ENCODE peak calls at places on chromosomes 2 and 18, in six cellular contexts. One of them, this sample, is unnamed.

GRCh38 chr2:211306929-211307328 is 750.5 kb downstream of the CPS1 start:
- DNase-seq in Peyer's patch: no peak
- DNase-seq in cardiac fibroblast: no peak
- DNase-seq in fibroblast of the aortic adventitia: no peak
- DNase-seq in upper lobe of right lung: no peak
- DNase-seq in tibial nerve: no peak
- DNase-seq in this sample: no peak

GRCh38 chr2:209638346-209638745 is 133.3 kb upstream of the UNC80 start:
- DNase-seq in Peyer's patch: no peak
- DNase-seq in cardiac fibroblast: peak
- DNase-seq in fibroblast of the aortic adventitia: peak
- DNase-seq in upper lobe of right lung: no peak
- DNase-seq in tibial nerve: no peak
- DNase-seq in this sample: no peak

GRCh38 chr2:25309402-25309801 is 32.3 kb downstream of the DNMT3A start:
- DNase-seq in Peyer's patch: no peak
- DNase-seq in cardiac fibroblast: peak
- DNase-seq in fibroblast of the aortic adventitia: peak
- DNase-seq in upper lobe of right lung: no peak
- DNase-seq in tibial nerve: peak
- DNase-seq in this sample: peak

GRCh38 chr2:181178823-181179412 is 198.5 kb downstream of the UBE2E3 start:
- DNase-seq in Peyer's patch: no peak
- DNase-seq in cardiac fibroblast: peak
- DNase-seq in fibroblast of the aortic adventitia: no peak
- DNase-seq in upper lobe of right lung: no peak
- DNase-seq in tibial nerve: no peak
- DNase-seq in this sample: no peak

GRCh38 chr2:220053919-220054318 is 426.5 kb downstream of the SLC4A3 start:
- DNase-seq in Peyer's patch: no peak
- DNase-seq in cardiac fibroblast: peak
- DNase-seq in fibroblast of the aortic adventitia: no peak
- DNase-seq in upper lobe of right lung: no peak
- DNase-seq in tibial nerve: no peak
- DNase-seq in this sample: no peak

GRCh38 chr18:45198526-45198925 is 416.8 kb upstream of the SLC14A2 start:
- DNase-seq in Peyer's patch: no peak
- DNase-seq in cardiac fibroblast: peak
- DNase-seq in fibroblast of the aortic adventitia: no peak
- DNase-seq in upper lobe of right lung: no peak
- DNase-seq in tibial nerve: no peak
- DNase-seq in this sample: no peak

GRCh38 chr2:925309-925708 is 25.3 kb upstream of the SNTG2 start:
- DNase-seq in Peyer's patch: no peak
- DNase-seq in cardiac fibroblast: no peak
- DNase-seq in fibroblast of the aortic adventitia: no peak
- DNase-seq in upper lobe of right lung: no peak
- DNase-seq in tibial nerve: no peak
- DNase-seq in this sample: no peak

GRCh38 chr2:170943041-170943440 is 14.0 kb downstream of the GORASP2 start:
- DNase-seq in Peyer's patch: no peak
- DNase-seq in cardiac fibroblast: no peak
- DNase-seq in fibroblast of the aortic adventitia: no peak
- DNase-seq in upper lobe of right lung: no peak
- DNase-seq in tibial nerve: no peak
- DNase-seq in this sample: peak

GRCh38 chr2:223692227-223692947 is 90.2 kb upstream of the SCG2 start:
- DNase-seq in Peyer's patch: no peak
- DNase-seq in cardiac fibroblast: peak
- DNase-seq in fibroblast of the aortic adventitia: peak
- DNase-seq in upper lobe of right lung: no peak
- DNase-seq in tibial nerve: no peak
- DNase-seq in this sample: peak
- TF ChIP-seq CTCF in Peyer's patch: peak
- TF ChIP-seq CTCF in cardiac fibroblast: peak
- TF ChIP-seq CTCF in fibroblast of the aortic adventitia: peak
- TF ChIP-seq CTCF in upper lobe of right lung: peak
- TF ChIP-seq CTCF in tibial nerve: peak
- TF ChIP-seq CTCF in this sample: peak

DNA sequence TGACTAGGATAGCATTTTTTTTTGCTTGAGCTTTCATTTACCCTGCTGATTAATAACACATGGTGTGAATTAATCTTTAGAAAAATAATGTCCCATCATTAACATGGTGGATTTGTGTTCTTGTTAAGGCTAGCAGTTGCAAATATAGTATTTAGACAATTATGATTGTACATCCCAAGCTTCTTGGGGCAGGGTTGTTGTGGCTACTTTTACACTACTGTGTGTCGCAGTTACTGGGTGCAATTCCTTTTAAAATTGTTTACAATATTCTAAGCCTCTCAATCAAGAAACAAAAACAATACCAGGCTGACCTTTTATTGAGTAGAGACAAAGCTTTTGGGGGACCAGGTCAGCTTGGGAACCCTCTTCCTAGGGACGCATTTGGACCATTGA is 2.5 kb downstream of the FMNL2 start:
- DNase-seq in Peyer's patch: no peak
- DNase-seq in cardiac fibroblast: no peak
- DNase-seq in fibroblast of the aortic adventitia: no peak
- DNase-seq in upper lobe of right lung: no peak
- DNase-seq in tibial nerve: no peak
- DNase-seq in this sample: no peak
- H3K4me3 ChIP-seq in Peyer's patch: no peak
- H3K4me3 ChIP-seq in cardiac fibroblast: peak
- H3K4me3 ChIP-seq in fibroblast of the aortic adventitia: peak
- H3K4me3 ChIP-seq in upper lobe of right lung: peak
- H3K4me3 ChIP-seq in tibial nerve: peak
- H3K4me3 ChIP-seq in this sample: peak

DNA sequence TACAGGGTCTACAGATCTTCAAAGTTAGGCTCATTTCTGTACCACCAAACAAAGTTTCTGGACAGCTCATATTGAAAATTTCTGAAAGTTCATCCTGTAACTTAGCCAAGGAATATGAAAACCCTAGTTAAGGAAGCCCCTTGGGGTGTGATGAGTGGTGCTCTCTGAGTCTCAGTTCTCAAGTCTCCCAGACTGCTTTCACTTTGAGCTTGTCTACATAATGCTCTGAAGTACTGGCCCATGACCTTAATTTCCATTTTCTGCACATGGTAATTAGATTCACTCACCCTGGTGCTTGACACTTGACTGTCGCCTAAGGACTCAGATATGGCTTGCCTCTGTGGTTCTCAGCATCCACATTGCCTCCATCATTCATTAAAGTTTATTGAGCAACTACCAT is 51.7 kb upstream of the SATB2 start:
- DNase-seq in Peyer's patch: no peak
- DNase-seq in cardiac fibroblast: no peak
- DNase-seq in fibroblast of the aortic adventitia: no peak
- DNase-seq in upper lobe of right lung: no peak
- DNase-seq in tibial nerve: no peak
- DNase-seq in this sample: no peak
- TF ChIP-seq CTCF in Peyer's patch: no peak
- TF ChIP-seq CTCF in cardiac fibroblast: no peak
- TF ChIP-seq CTCF in fibroblast of the aortic adventitia: no peak
- TF ChIP-seq CTCF in upper lobe of right lung: no peak
- TF ChIP-seq CTCF in tibial nerve: no peak
- TF ChIP-seq CTCF in this sample: no peak

DNA sequence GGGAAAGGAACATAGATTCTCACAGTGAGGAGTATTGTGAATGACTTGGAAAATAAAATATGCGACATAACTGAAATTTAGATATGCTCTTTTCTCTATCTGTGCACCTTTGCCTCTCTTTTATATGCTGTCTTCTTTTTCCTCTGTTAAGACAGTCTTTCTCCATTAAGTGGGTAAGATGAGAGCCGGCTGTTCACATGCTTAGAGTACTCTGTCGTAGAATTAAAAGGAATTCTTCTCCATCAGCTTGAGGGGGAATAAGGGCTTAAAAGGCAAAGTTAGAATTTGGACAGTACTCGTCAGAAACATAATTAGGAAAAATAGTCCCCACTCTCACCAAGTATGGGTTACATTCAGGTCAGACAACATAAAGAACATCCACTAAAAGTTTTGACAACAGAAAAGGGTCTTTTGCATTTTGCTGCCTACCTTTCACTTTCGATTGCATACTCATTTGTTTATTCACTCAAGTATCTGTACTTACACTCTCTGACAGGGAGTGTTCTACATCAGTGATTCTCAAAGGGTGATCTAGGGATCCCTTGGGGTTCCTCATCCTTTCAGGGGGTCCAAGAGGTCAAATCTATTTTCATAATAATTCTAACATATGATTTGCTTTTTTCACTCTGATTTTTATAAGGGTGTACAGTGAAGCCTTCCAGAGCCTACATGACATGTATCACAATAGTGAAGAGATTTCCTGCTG is 48.0 kb downstream of the ARHGAP15 start:
- DNase-seq in Peyer's patch: no peak
- DNase-seq in cardiac fibroblast: peak
- DNase-seq in fibroblast of the aortic adventitia: no peak
- DNase-seq in upper lobe of right lung: no peak
- DNase-seq in tibial nerve: no peak
- DNase-seq in this sample: peak
- H3K4me3 ChIP-seq in Peyer's patch: no peak
- H3K4me3 ChIP-seq in cardiac fibroblast: peak
- H3K4me3 ChIP-seq in fibroblast of the aortic adventitia: peak
- H3K4me3 ChIP-seq in upper lobe of right lung: peak
- H3K4me3 ChIP-seq in tibial nerve: no peak
- H3K4me3 ChIP-seq in this sample: peak

DNA sequence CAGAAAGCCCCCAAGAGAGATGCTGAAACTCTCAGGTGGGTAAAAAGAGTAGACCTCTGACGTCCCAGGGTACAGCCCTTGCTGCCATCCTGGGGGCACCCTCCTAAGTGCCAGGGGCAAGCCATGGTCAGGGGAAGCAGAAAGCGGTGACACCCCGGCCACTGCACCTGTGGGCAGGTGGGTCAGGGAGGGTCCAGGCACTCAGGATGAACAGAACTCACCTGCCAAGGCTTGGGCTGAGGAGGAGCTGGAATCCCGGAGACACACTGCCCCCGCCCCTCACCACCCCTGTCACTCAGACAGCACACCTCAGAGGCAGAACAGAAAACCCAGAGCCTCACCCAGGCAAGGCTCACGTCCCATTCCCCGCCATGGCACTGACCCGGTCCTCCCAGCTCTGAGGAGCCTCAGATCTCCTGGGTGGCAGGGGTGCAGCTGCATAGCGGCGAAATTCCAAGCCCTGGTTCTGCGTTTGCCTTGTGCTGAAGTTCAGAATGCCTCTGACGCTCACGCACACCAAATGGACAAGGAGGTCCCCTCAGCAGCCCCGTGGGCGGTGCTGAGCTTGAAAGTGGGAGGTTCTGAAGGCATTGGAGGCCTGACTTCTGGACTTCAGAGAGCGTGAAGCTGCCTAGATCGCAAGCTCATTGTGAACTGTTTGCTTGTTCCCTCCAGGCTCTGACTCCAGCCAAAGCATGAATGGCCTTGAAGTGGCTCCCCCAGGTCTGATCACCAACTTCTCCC is 4.3 kb downstream of the GPR17 start:
- DNase-seq in Peyer's patch: no peak
- DNase-seq in cardiac fibroblast: no peak
- DNase-seq in fibroblast of the aortic adventitia: no peak
- DNase-seq in upper lobe of right lung: no peak
- DNase-seq in tibial nerve: no peak
- DNase-seq in this sample: no peak
- TF ChIP-seq CTCF in Peyer's patch: no peak
- TF ChIP-seq CTCF in cardiac fibroblast: no peak
- TF ChIP-seq CTCF in fibroblast of the aortic adventitia: no peak
- TF ChIP-seq CTCF in upper lobe of right lung: peak
- TF ChIP-seq CTCF in tibial nerve: peak
- TF ChIP-seq CTCF in this sample: no peak

This sample was measured in fibroblast of villous mesenchyme.